ENCODE peak calls at places on chromosomes 13 and 19, in ten cellular contexts. F is OCI-LY7; E is A549; P is aorta; Y is body of pancreas; N is ascending aorta; K is T-helper 17 cell; G is GM23248; S is naive thymus-derived CD4-positive, alpha-beta T cell; T is A673. C is an unnamed sample. For H3K9me3, the result is how much of the 10 kb centered on the place peaks cover.

GRCh38 chr13:86559915-86560314 is 760.7 kb upstream of the SLITRK6 start:
- DNase-seq in T (no peak), N (no peak), P (no peak), E (no peak), F (no peak), Y (no peak), K (no peak), S (no peak), G (no peak), C (no peak)

GRCh38 chr13:95185311-95185710 is 115.9 kb downstream of the ABCC4 start:
- DNase-seq in N (no peak), Y (no peak), T (no peak), S (no peak), G (no peak), E (no peak), P (no peak), F (no peak), K (no peak), C (no peak)

GRCh38 chr19:4069331-4069959 is 2.7 kb upstream of the ZBTB7A start:
- DNase-seq in S (peak), P (peak), T (no peak), Y (no peak), G (no peak), E (no peak), K (no peak), F (peak), N (peak), C (no peak)

GRCh38 chr13:23325191-23325590 is 108.3 kb downstream of the SACS start:
- DNase-seq in F (no peak), N (no peak), Y (no peak), K (no peak), G (no peak), E (no peak), T (no peak), P (no peak), S (no peak), C (no peak)

GRCh38 chr13:60226507-60226906 is 62.8 kb upstream of the DIAPH3 start:
- DNase-seq in G (peak), S (no peak), Y (peak), T (no peak), F (peak), N (no peak), K (no peak), E (peak), P (no peak), C (peak)

GRCh38 chr19:33778089-33778791 is 18.4 kb upstream of the KCTD15 start:
- DNase-seq in P (peak), K (peak), Y (peak), N (peak), G (peak), S (peak), E (peak), F (peak), T (peak), C (peak)

GRCh38 chr13:33152389-33152788 is 133.2 kb downstream of the STARD13 start:
- DNase-seq in T (no peak), K (no peak), F (no peak), P (no peak), Y (no peak), N (no peak), G (no peak), S (no peak), E (no peak), C (no peak)

GRCh38 chr13:63327584-63327983 is 1911.9 kb upstream of the PCDH20 start:
- DNase-seq in F (no peak), G (no peak), N (no peak), S (no peak), T (no peak), E (no peak), Y (no peak), P (no peak), K (no peak), C (no peak)

GRCh38 chr13:48750588-48751383 is 97.1 kb downstream of the CYSLTR2 start:
- DNase-seq in K (no peak), S (no peak), P (no peak), F (no peak), Y (no peak), T (no peak), N (no peak), E (no peak), G (peak), C (no peak)

GRCh38 chr19:57511484-57511883 is 11.7 kb downstream of the ZNF773 start:
- DNase-seq in G (no peak), Y (no peak), S (no peak), T (no peak), N (no peak), E (no peak), P (no peak), K (no peak), F (no peak), C (no peak)
- H3K9me3 ChIP-seq in G (under half), Y (under half), S (under half), T (under half), N (half or more), E (half or more), P (under half), K (under half), F (under half), C (under half)

GRCh38 chr19:19711934-19712828 is 20.7 kb downstream of the ZNF14 start:
- DNase-seq in K (no peak), F (no peak), E (no peak), N (no peak), P (no peak), S (no peak), T (no peak), Y (no peak), G (no peak), C (no peak)
- H3K9me3 ChIP-seq in K (half or more), F (half or more), E (half or more), N (half or more), P (under half), S (half or more), T (half or more), Y (under half), G (under half), C (half or more)

GRCh38 chr19:21110183-21110582 is 28.2 kb downstream of the ZNF714 start:
- DNase-seq in E (no peak), P (no peak), T (no peak), G (no peak), Y (no peak), N (no peak), F (no peak), S (no peak), K (no peak), C (no peak)

DNA sequence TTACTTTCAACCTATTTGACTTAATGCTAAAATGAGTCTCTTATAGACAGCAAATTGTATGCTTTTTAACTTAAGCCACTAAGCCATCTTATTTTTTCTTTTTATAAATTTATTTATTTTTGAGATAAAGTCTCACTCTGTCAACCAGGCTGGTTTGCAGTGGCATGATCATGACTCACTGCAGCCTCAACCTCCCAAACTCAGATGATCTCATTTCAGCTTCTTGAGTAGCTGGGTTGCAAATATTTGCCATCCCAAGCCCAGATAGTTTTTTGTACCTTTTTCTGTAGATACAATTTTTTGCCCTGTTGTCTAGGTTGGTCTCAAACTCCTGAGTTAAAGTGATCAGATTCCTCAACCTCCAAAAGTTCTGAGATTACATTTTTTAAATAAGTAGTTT is 27.1 kb downstream of the ZNF714 start:
- DNase-seq in F (no peak), N (no peak), P (no peak), Y (no peak), E (no peak), S (no peak), T (no peak), K (no peak), G (peak), C (no peak)
- H3K9me3 ChIP-seq in F (under half), N (under half), P (under half), Y (under half), E (under half), S (under half), T (under half), K (under half), G (under half), C (under half)

GRCh38 chr19:31177230-31177629 is 172.0 kb downstream of the TSHZ3 start:
- DNase-seq in P (no peak), E (no peak), S (no peak), K (no peak), N (no peak), F (no peak), G (no peak), Y (no peak), T (no peak), C (no peak)
- H3K9me3 ChIP-seq in P (under half), E (under half), S (under half), K (under half), N (under half), F (under half), G (under half), Y (under half), T (under half), C (under half)

GRCh38 chr19:37511186-37511585 is 4.4 kb downstream of the ZNF793 start:
- DNase-seq in F (no peak), E (no peak), Y (no peak), P (no peak), N (no peak), T (no peak), S (no peak), K (no peak), G (no peak), C (no peak)
- H3K9me3 ChIP-seq in F (under half), E (half or more), Y (under half), P (under half), N (under half), T (under half), S (under half), K (under half), G (under half), C (under half)

DNA sequence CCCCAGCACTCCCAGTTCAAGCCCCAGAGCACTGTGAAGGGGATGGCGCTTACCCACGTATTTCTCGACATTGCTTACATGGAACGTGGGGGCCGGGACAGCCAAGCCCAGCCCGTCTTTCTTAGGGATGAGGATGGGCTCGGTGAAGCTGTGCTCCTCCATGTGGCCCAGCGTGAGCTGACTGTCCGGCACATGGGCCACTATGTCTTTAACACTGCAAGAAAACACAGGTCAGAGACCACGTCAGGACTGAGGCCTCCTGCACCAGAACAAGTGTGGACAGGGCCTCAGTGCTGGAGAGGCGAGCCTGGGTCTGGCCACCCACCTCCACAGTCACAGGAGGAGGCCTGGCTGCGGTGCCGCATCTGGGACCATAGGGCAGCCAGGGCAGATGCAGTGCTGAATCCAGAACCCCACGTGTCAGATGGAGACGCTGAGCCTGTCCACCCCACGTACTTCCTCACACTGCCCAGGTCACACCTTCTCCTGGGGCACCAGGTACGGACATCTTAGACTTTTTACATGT is 125.2 kb downstream of the TUBA3C start:
- DNase-seq in S (no peak), G (no peak), K (no peak), E (no peak), T (no peak), N (no peak), Y (no peak), P (peak), F (no peak), C (no peak)
- H3K9me3 ChIP-seq in S (under half), G (under half), K (under half), E (under half), T (under half), N (under half), Y (under half), P (under half), F (under half), C (under half)

GRCh38 chr19:15825753-15826152 is 10.3 kb upstream of the OR10H1 start:
- DNase-seq in E (no peak), Y (no peak), G (no peak), K (no peak), N (no peak), S (no peak), P (no peak), T (no peak), F (no peak), C (no peak)
- H3K9me3 ChIP-seq in E (under half), Y (under half), G (under half), K (under half), N (under half), S (under half), P (under half), T (under half), F (under half), C (under half)

DNA sequence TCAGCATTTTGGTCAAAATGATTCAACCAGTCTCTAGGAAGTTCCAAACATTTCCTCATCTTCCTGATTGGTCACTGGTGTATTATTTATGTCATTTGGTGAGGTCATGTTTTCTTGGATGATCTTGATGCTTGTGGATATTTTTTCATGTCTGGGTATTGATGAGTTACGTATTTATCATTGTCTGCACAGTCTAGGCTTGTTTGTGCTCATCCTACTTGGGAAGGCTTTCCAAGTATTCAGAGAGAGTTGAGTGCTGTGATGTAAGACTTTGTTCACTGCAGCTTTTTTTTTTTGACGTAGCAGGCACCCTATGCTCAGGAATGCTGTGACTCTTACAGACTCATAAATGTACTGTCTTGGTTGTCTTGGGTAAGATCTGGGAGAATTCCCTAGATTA is 509.5 kb downstream of the SLITRK1 start:
- DNase-seq in P (no peak), F (no peak), S (no peak), G (peak), T (no peak), Y (no peak), N (no peak), E (peak), K (no peak), C (no peak)
- H3K9me3 ChIP-seq in P (under half), F (under half), S (under half), G (under half), T (under half), Y (under half), N (under half), E (under half), K (under half), C (under half)

DNA sequence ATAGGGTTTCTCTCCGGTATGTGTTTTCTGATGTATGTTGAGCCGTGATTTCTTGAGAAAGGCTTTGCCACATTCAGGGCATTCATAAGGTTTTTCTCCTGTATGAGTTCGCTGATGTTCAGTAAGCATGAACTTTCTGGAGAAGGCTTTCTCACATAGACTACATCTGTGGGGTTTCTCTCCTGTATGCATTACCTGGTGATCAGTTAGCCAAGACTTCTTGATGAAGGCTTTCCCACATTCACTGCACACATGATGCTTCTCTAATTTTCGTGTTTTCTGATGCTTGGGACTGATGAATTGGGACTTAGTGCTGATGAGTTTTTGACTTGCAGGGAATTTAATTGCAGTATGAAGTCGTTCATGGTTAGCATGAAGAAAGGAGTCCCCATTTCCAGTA is 21.1 kb downstream of the ZNF350 start:
- DNase-seq in K (no peak), Y (no peak), S (no peak), P (no peak), F (no peak), G (no peak), T (no peak), E (no peak), N (no peak), C (no peak)
- H3K9me3 ChIP-seq in K (half or more), Y (under half), S (under half), P (under half), F (under half), G (under half), T (under half), E (half or more), N (half or more), C (under half)